ENCODE peak calls at places on chromosomes 13 and 19, in seven cellular contexts. K, T, W, D, R, O and V are unnamed samples.

GRCh38 chr13:57264965-57265364 is 98.0 kb downstream of the PRR20E start:
- DNase-seq in R (no peak), D (no peak), K (no peak), T (peak; percentile 32), O (no peak), W (no peak), V (no peak)

GRCh38 chr13:109672545-109672944 is 113.8 kb downstream of the IRS2 start:
- DNase-seq in W (no peak), R (no peak), T (no peak), O (no peak), K (no peak), D (peak; percentile 19), V (no peak)

GRCh38 chr13:113625965-113626661 is 31.9 kb downstream of the ATP4B start:
- DNase-seq in T (no peak), D (peak; percentile 50), O (no peak), K (no peak), R (peak; percentile 36), W (no peak), V (no peak)

GRCh38 chr19:50266896-50267295 is 62.3 kb downstream of the KCNC3 start:
- DNase-seq in O (no peak), D (no peak), T (no peak), K (no peak), R (no peak), W (peak; percentile 54), V (peak; percentile 39)

GRCh38 chr13:92122454-92122853 is 724.0 kb downstream of the GPC5 start:
- DNase-seq in T (no peak), R (no peak), K (no peak), O (no peak), W (no peak), D (no peak), V (no peak)

GRCh38 chr13:49357694-49358093 is 86.2 kb downstream of the CAB39L start:
- DNase-seq in T (no peak), O (no peak), W (no peak), R (no peak), D (peak; percentile 79), K (no peak), V (no peak)

GRCh38 chr13:44298314-44298713 is 75.3 kb upstream of the SERP2 start:
- DNase-seq in T (no peak), K (no peak), D (peak; percentile 35), O (no peak), W (no peak), R (no peak), V (no peak)

GRCh38 chr19:50384685-50385535 is 763 bp downstream of the POLD1 start:
- DNase-seq in K (no peak), D (peak; percentile 16), O (no peak), W (no peak), T (peak; percentile 11), R (no peak), V (peak; percentile 25)

GRCh38 chr13:91406619-91407018 is 8.2 kb downstream of the GPC5 start:
- DNase-seq in T (no peak), K (no peak), D (peak; percentile 35), O (no peak), R (no peak), W (peak; percentile 92), V (peak; percentile 3)

GRCh38 chr13:93144031-93144430 is 82.6 kb upstream of the GPC6 start:
- DNase-seq in D (no peak), T (no peak), K (no peak), W (no peak), R (no peak), O (no peak), V (no peak)

GRCh38 chr19:8085606-8086464 is 33.3 kb downstream of the CCL25 start:
- DNase-seq in W (no peak), D (no peak), T (peak; percentile 21), R (no peak), K (peak; percentile 37), O (no peak), V (peak; percentile 36)

GRCh38 chr13:29733069-29733700 is 117.2 kb downstream of the UBL3 start:
- DNase-seq in T (no peak), K (no peak), W (no peak), O (no peak), D (no peak), R (no peak), V (no peak)

GRCh38 chr13:69194130-69194529 is 913.5 kb upstream of the ATXN8OS start:
- DNase-seq in W (no peak), O (no peak), T (no peak), R (no peak), D (no peak), K (no peak), V (no peak)

GRCh38 chr13:105994340-105994739 is 541.1 kb downstream of the EFNB2 start:
- DNase-seq in O (no peak), R (no peak), D (no peak), K (no peak), T (no peak), W (no peak), V (no peak)

GRCh38 chr13:105991622-105992254 is 543.7 kb downstream of the EFNB2 start:
- DNase-seq in D (peak; percentile 80), R (no peak), O (no peak), K (peak; percentile 41), W (no peak), T (no peak), V (peak; percentile 90)

GRCh38 chr13:105991131-105991530 is 544.3 kb downstream of the EFNB2 start:
- DNase-seq in W (no peak), R (no peak), O (no peak), T (no peak), D (no peak), K (no peak), V (no peak)

GRCh38 chr13:105990256-105990958 is 545.1 kb downstream of the EFNB2 start:
- DNase-seq in O (no peak), T (no peak), K (no peak), D (peak; percentile 74), W (no peak), R (no peak), V (peak; percentile 64)
- H3K27ac ChIP-seq in O (no peak overlapping the region), T (no peak overlapping the region), K (no peak overlapping the region), D (no peak overlapping the region), W (no peak overlapping the region), R (no peak overlapping the region), V (no peak overlapping the region)

DNA sequence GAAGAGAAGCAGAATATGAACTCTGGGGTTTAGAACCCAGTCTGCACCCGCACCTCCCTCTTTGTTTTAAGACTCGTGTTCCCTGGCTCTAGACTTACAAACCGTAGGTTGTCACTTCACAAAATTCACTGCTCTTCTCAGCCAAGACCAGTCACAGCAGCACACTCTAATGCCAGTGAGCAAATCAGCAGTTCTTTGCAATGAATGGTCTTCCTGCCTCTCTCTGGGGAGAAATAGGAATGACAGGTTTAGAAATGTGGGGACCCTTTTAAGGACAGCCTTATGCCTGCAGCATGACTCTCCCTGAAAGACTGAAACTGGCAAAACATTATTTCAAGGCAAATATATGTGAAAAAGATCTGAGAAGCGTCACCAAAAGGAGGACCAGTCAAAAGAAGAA is 156.9 kb downstream of the KCTD15 start:
- DNase-seq in T (no peak), K (no peak), O (no peak), D (no peak), R (no peak), W (no peak), V (no peak)
- TF ChIP-seq CTCF in T (no peak), K (peak; percentile 6), O (no peak), D (no peak), R (no peak), W (no peak), V (no peak)

GRCh38 chr19:20422216-20422615 is 143.4 kb downstream of the ZNF737 start:
- DNase-seq in R (no peak), T (no peak), K (no peak), O (no peak), D (no peak), W (no peak), V (no peak)

GRCh38 chr19:20423381-20424207 is 142.0 kb downstream of the ZNF737 start:
- DNase-seq in D (peak; percentile 7), W (peak; percentile 38), T (peak; percentile 60), K (peak; percentile 68), O (peak; percentile 26), R (peak; percentile 74), V (no peak)

DNA sequence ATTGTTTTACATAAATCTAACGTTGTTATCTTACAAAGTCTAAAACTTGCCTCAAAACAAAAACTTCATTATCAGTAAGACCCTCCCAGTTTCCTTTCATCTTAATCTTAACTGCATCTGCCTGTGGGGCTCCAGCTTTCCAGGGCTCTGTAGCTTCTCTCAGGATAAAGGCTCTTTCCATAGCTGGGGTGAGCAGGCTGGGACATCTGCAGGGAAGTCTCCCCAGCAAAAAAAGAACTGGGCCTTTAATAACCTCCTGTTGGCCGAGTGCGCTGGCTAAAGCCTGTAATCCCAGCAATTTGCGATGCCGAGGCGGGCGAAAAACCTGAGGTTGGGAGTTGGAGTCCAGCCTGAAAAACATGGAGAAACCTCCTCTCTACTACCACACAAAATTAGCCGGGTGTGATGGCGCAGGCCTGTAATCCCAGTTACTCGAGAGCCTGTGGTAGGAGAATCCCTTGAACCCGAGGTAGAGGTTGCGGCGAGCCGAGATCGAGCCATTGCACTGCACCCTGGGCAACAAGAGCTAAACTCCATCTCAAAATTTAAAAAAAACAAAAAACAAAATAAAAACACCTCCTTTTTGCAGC is 142.9 kb downstream of the ZNF737 start:
- DNase-seq in K (no peak), O (no peak), T (no peak), W (no peak), D (no peak), R (peak; percentile 48), V (no peak)
- H3K27ac ChIP-seq in K (no peak overlapping the region), O (peak overlapping the region; percentile 77), T (peak overlapping the region; percentile 98), W (no peak overlapping the region), D (no peak overlapping the region), R (peak overlapping the region; percentile 63), V (no peak overlapping the region)

GRCh38 chr19:3977242-3978143 is 6.6 kb upstream of the DAPK3 start:
- DNase-seq in W (no peak), O (no peak), K (no peak), D (no peak), T (no peak), R (peak; percentile 65), V (no peak)
- TF ChIP-seq CTCF in W (no peak), O (no peak), K (no peak), D (no peak), T (no peak), R (peak; percentile 18), V (no peak)

DNA sequence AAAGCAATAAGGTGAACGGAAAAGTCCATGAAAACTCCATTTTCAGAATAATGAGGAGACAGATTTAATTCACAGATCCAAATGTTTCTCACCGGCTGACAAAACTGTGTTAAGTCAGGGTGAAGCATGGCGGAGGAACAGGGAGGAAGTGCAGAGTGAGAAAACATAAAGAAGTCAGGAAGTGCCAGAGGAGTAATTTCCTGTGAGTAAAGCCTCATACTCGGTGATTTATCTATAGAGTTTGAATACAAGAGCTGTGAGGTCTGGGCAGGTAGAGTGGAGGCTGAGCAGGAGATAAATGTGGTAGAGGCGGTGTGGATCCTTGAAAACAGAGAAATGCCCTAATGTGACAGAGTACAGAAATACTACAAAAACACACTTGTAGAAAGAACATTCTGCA is 11.4 kb downstream of the CARD8 start:
- DNase-seq in T (no peak), O (no peak), W (peak; percentile 31), K (no peak), R (no peak), D (no peak), V (no peak)
- H3K27ac ChIP-seq in T (no peak overlapping the region), O (no peak overlapping the region), W (peak overlapping the region; percentile 42), K (no peak overlapping the region), R (no peak overlapping the region), D (no peak overlapping the region), V (no peak overlapping the region)